ENCODE peak calls at places on chromosomes 5 and 9, in ten cellular contexts. E is stimulated activated naive CD4-positive, alpha-beta T cell; T is RPMI7951; P is foreskin fibroblast; G is activated CD4-positive, CD25-positive, alpha-beta regulatory T cell treated with anti-CD3 and anti-CD28 coated beads, Interleukin-2, amount 50 U/mL, for 72 hours; N is OCI-M1; L is PC-3; S is EL; F is A172; D is NCI-H1694. W is an unnamed sample.

GRCh38 chr9:129867138-129868032 is 32.1 kb downstream of the USP20 start:
- DNase-seq in G (no peak), P (no peak), D (no peak), E (no peak), S (no peak), F (no peak), L (no peak), T (no peak), N (peak), W (no peak)

GRCh38 chr9:72305102-72305546 is 59.9 kb downstream of the ZFAND5 start:
- DNase-seq in D (no peak), P (peak), E (no peak), T (peak), L (peak), F (peak), N (peak), G (peak), S (peak), W (peak)

GRCh38 chr5:168171901-168172717 is 119.3 kb upstream of the WWC1 start:
- DNase-seq in N (no peak), E (no peak), D (no peak), F (no peak), P (no peak), S (no peak), L (no peak), T (no peak), G (no peak), W (no peak)

GRCh38 chr9:111959468-111959941 is 62.9 kb downstream of the UGCG start:
- DNase-seq in P (peak), G (no peak), N (no peak), E (no peak), S (peak), D (no peak), T (peak), L (peak), F (peak), W (peak)

GRCh38 chr5:109455598-109456096 is 45.9 kb upstream of the PJA2 start:
- DNase-seq in D (no peak), T (peak), E (no peak), G (no peak), L (peak), S (peak), F (peak), P (peak), N (peak), W (peak)

GRCh38 chr9:120136685-120137084 is 443.3 kb downstream of the CDK5RAP2 start:
- DNase-seq in L (no peak), D (no peak), S (no peak), G (no peak), E (no peak), P (no peak), N (no peak), T (peak), F (no peak), W (peak)

GRCh38 chr5:58974083-58974482 is 391.2 kb downstream of the RAB3C start:
- DNase-seq in N (no peak), L (peak), S (no peak), G (no peak), F (no peak), E (no peak), T (no peak), D (no peak), P (no peak), W (no peak)

GRCh38 chr9:109117856-109118801 is 1.6 kb downstream of the TMEM245 start:
- DNase-seq in L (peak), T (peak), D (no peak), S (peak), F (peak), N (peak), P (peak), G (peak), E (no peak), W (peak)

GRCh38 chr5:123207852-123208251 is 118.8 kb downstream of the PRDM6 start:
- DNase-seq in L (no peak), P (no peak), F (no peak), S (no peak), E (no peak), G (no peak), N (no peak), T (no peak), D (no peak), W (no peak)

GRCh38 chr5:55303238-55303690 is 4.2 kb downstream of the DHX29 start:
- DNase-seq in T (peak), F (peak), E (no peak), G (no peak), D (no peak), S (peak), L (peak), N (no peak), P (peak), W (peak)

GRCh38 chr9:25603106-25603505 is 75.1 kb downstream of the TUSC1 start:
- DNase-seq in G (no peak), D (no peak), P (no peak), N (no peak), E (no peak), S (no peak), F (no peak), L (no peak), T (no peak), W (no peak)

GRCh38 chr9:69019808-69020207 is 5.9 kb upstream of the PRKACG start:
- DNase-seq in L (no peak), S (no peak), N (peak), F (no peak), D (no peak), G (no peak), E (peak), T (no peak), P (no peak), W (no peak)

GRCh38 chr9:124932355-124932754 is 8.5 kb downstream of the GOLGA1 start:
- DNase-seq in D (no peak), T (no peak), E (no peak), F (no peak), N (no peak), L (no peak), G (no peak), P (no peak), S (no peak), W (no peak)

W was measured in HT1080.